ENCODE peak calls at places on chromosomes 4 and X, in nine cellular contexts. I is renal cortical epithelial cell, K is amygdala, V is AG08396, B is lung, A is bronchial epithelial cell, T is HEK293T, N is A172, Q is SJSA1. J is an unnamed sample.

GRCh38 chrX:107102980-107103379 is 15.6 kb downstream of the RBM41 start:
- DNase-seq in I (peak), K (no peak), V (no peak), B (no peak), A (peak), T (no peak), N (no peak), Q (no peak), J (no peak)

GRCh38 chr4:105181259-105181658 is 34.6 kb downstream of the TET2 start:
- DNase-seq in I (no peak), K (no peak), V (no peak), B (no peak), A (no peak), T (no peak), N (no peak), Q (no peak), J (no peak)

GRCh38 chr4:373062-373839 is 35.6 kb downstream of the ZNF141 start:
- DNase-seq in I (no peak), K (no peak), V (no peak), B (no peak), A (no peak), T (no peak), N (no peak), Q (no peak), J (no peak)

GRCh38 chr4:84547211-84547610 is 35.7 kb upstream of the CDS1 start:
- DNase-seq in I (peak), K (no peak), V (no peak), B (no peak), A (peak), T (no peak), N (no peak), Q (no peak), J (no peak)

GRCh38 chr4:1323280-1323634 is 23.8 kb upstream of the UVSSA start:
- DNase-seq in I (no peak), K (no peak), V (no peak), B (no peak), A (no peak), T (no peak), N (no peak), Q (no peak), J (no peak)

GRCh38 chrX:39899876-39900787 is 197.6 kb downstream of the BCOR start:
- DNase-seq in I (peak), K (no peak), V (no peak), B (no peak), A (peak), T (no peak), N (no peak), Q (no peak), J (no peak)

GRCh38 chrX:48025561-48025960 is 18.8 kb downstream of the SPACA5 start:
- DNase-seq in I (peak), K (peak), V (peak), B (no peak), A (peak), T (peak), N (peak), Q (no peak), J (no peak)

GRCh38 chr4:187304131-187304530 is 580.5 kb upstream of the FAT1 start:
- DNase-seq in I (no peak), K (no peak), V (no peak), B (no peak), A (no peak), T (no peak), N (no peak), Q (no peak), J (no peak)

GRCh38 chr4:153249199-153250154 is 45.2 kb downstream of the TRIM2 start:
- DNase-seq in I (peak), K (peak), V (peak), B (peak), A (peak), T (peak), N (peak), Q (peak), J (peak)

GRCh38 chrX:11451133-11451532 is 157.9 kb downstream of the AMELX start:
- DNase-seq in I (no peak), K (no peak), V (no peak), B (no peak), A (no peak), T (no peak), N (no peak), Q (no peak), J (no peak)

GRCh38 chr4:140110542-140110941 is 43.4 kb downstream of the MAML3 start:
- DNase-seq in I (no peak), K (no peak), V (no peak), B (no peak), A (no peak), T (no peak), N (no peak), Q (no peak), J (no peak)

GRCh38 chr4:138140879-138141278 is 101.3 kb downstream of the SLC7A11 start:
- DNase-seq in I (no peak), K (no peak), V (no peak), B (no peak), A (no peak), T (no peak), N (no peak), Q (no peak), J (no peak)

J was measured in H54.